ENCODE peak calls at places on chromosome 9, in ten cellular contexts. J is A549, G is aorta, R is right cardiac atrium, H is HAP-1, Z is heart left ventricle, F is psoas muscle, B is Panc1, C is small intestine, V is PC-3. S is an unnamed sample.

GRCh38 chr9:119375892-119376291 is 6.7 kb upstream of the BRINP1 start:
- DNase-seq in J (peak; percentile 51), G (no peak), R (no peak), H (peak; percentile 32), Z (no peak), F (no peak), B (no peak), C (peak; percentile 32), V (peak; percentile 10), S (no peak)

GRCh38 chr9:85137606-85138150 is 468.1 kb downstream of the NTRK2 start:
- DNase-seq in J (no peak), G (no peak), R (no peak), H (no peak), Z (no peak), F (no peak), B (no peak), C (no peak), V (no peak), S (no peak)

GRCh38 chr9:109035684-109036423 is 22.6 kb upstream of the CTNNAL1 start:
- DNase-seq in J (peak; percentile 80), G (peak; percentile 53), R (no peak), H (no peak), Z (no peak), F (no peak), B (peak; percentile 78), C (peak; percentile 32), V (peak; percentile 86), S (peak; percentile 62)

GRCh38 chr9:134502261-134503211 is 139.1 kb upstream of the COL5A1 start:
- DNase-seq in J (peak; percentile 87), G (peak; percentile 86), R (peak; percentile 91), H (no peak), Z (peak; percentile 46), F (peak; percentile 89), B (no peak), C (no peak), V (peak; percentile 79), S (peak; percentile 46)

GRCh38 chr9:94110821-94111252 is 26.6 kb downstream of the PTPDC1 start:
- DNase-seq in J (no peak), G (no peak), R (no peak), H (no peak), Z (no peak), F (no peak), B (no peak), C (no peak), V (no peak), S (no peak)

GRCh38 chr9:13716620-13717019 is 437.1 kb upstream of the MPDZ start:
- DNase-seq in J (no peak), G (no peak), R (peak; percentile 33), H (no peak), Z (no peak), F (no peak), B (no peak), C (no peak), V (no peak), S (no peak)

GRCh38 chr9:127897194-127897692 is 2.2 kb downstream of the ST6GALNAC6 start:
- DNase-seq in J (peak; percentile 47), G (peak; percentile 86), R (peak; percentile 94), H (peak; percentile 64), Z (peak; percentile 88), F (peak; percentile 94), B (no peak), C (peak; percentile 25), V (no peak), S (peak; percentile 74)

GRCh38 chr9:92097997-92098482 is 17.2 kb downstream of the SPTLC1 start:
- DNase-seq in J (no peak), G (peak; percentile 89), R (peak; percentile 93), H (no peak), Z (peak; percentile 48), F (peak; percentile 79), B (peak; percentile 87), C (peak; percentile 94), V (no peak), S (peak; percentile 57)

GRCh38 chr9:114289571-114290481 is 33.1 kb upstream of the ORM1 start:
- DNase-seq in J (no peak), G (peak; percentile 41), R (peak; percentile 52), H (no peak), Z (peak; percentile 6), F (no peak), B (no peak), C (no peak), V (no peak), S (no peak)

GRCh38 chr9:14141736-14142135 is 172.2 kb downstream of the NFIB start:
- DNase-seq in J (no peak), G (no peak), R (no peak), H (no peak), Z (no peak), F (no peak), B (no peak), C (no peak), V (no peak), S (no peak)

GRCh38 chr9:133684461-133685361 is 48.5 kb downstream of the DBH start:
- DNase-seq in J (no peak), G (peak; percentile 38), R (peak; percentile 84), H (no peak), Z (no peak), F (peak; percentile 54), B (no peak), C (no peak), V (no peak), S (no peak)

GRCh38 chr9:112170235-112170634 is 4.9 kb downstream of the SUSD1 start:
- DNase-seq in J (no peak), G (no peak), R (no peak), H (no peak), Z (no peak), F (no peak), B (no peak), C (peak; percentile 92), V (peak; percentile 77), S (no peak)

GRCh38 chr9:31103836-31104235 is 1280.6 kb upstream of the ACO1 start:
- DNase-seq in J (no peak), G (no peak), R (no peak), H (peak; percentile 40), Z (no peak), F (no peak), B (no peak), C (no peak), V (no peak), S (no peak)

GRCh38 chr9:2676466-2676865 is 40.8 kb upstream of the KCNV2 start:
- DNase-seq in J (no peak), G (no peak), R (no peak), H (no peak), Z (no peak), F (no peak), B (no peak), C (peak; percentile 7), V (no peak), S (no peak)

GRCh38 chr9:119268985-119269384 is 100.2 kb downstream of the BRINP1 start:
- DNase-seq in J (no peak), G (no peak), R (no peak), H (no peak), Z (no peak), F (no peak), B (no peak), C (no peak), V (no peak), S (no peak)

GRCh38 chr9:94718936-94719335 is 7.6 kb upstream of the AOPEP start:
- DNase-seq in J (no peak), G (no peak), R (no peak), H (no peak), Z (no peak), F (no peak), B (no peak), C (no peak), V (no peak), S (no peak)

GRCh38 chr9:89815903-89816573 is 211.2 kb downstream of the GADD45G start:
- DNase-seq in J (no peak), G (peak; percentile 67), R (peak; percentile 71), H (no peak), Z (peak; percentile 63), F (no peak), B (no peak), C (no peak), V (no peak), S (no peak)

GRCh38 chr9:33884856-33885701 is 68.1 kb downstream of the UBE2R2 start:
- DNase-seq in J (no peak), G (no peak), R (no peak), H (peak; percentile 97), Z (peak; percentile 63), F (no peak), B (no peak), C (no peak), V (peak; percentile 46), S (peak; percentile 37)

GRCh38 chr9:37964740-37965081 is 60.8 kb upstream of the SLC25A51 start:
- DNase-seq in J (no peak), G (no peak), R (no peak), H (no peak), Z (no peak), F (no peak), B (no peak), C (peak; percentile 19), V (no peak), S (no peak)
- H3K4me1 ChIP-seq in J (peaks cover 66% of the 10 kb centered on the region), G (peaks cover 3% of the 10 kb centered on the region), R (peaks cover 11% of the 10 kb centered on the region), H (no peaks in the 10 kb centered on the region), Z (peaks cover 15% of the 10 kb centered on the region), F (peaks cover 17% of the 10 kb centered on the region), B (peaks cover 53% of the 10 kb centered on the region), C (peaks cover 17% of the 10 kb centered on the region), V (peaks cover 72% of the 10 kb centered on the region), S (peaks cover 12% of the 10 kb centered on the region)

GRCh38 chr9:83698976-83699585 is 8.7 kb downstream of the UBQLN1 start:
- DNase-seq in J (no peak), G (no peak), R (no peak), H (no peak), Z (no peak), F (no peak), B (no peak), C (no peak), V (no peak), S (no peak)
- H3K4me1 ChIP-seq in J (peaks cover 24% of the 10 kb centered on the region), G (peaks cover 4% of the 10 kb centered on the region), R (peaks cover 5% of the 10 kb centered on the region), H (peaks cover 23% of the 10 kb centered on the region), Z (peaks cover 23% of the 10 kb centered on the region), F (peaks cover 69% of the 10 kb centered on the region), B (peaks cover 28% of the 10 kb centered on the region), C (no peaks in the 10 kb centered on the region), V (peaks cover 7% of the 10 kb centered on the region), S (peaks cover 18% of the 10 kb centered on the region)

GRCh38 chr9:9631302-9631701 is 981.5 kb downstream of the PTPRD start:
- DNase-seq in J (no peak), G (no peak), R (no peak), H (peak; percentile 80), Z (no peak), F (no peak), B (no peak), C (no peak), V (no peak), S (no peak)
- H3K4me1 ChIP-seq in J (no peaks in the 10 kb centered on the region), G (no peaks in the 10 kb centered on the region), R (no peaks in the 10 kb centered on the region), H (peaks cover 11% of the 10 kb centered on the region), Z (no peaks in the 10 kb centered on the region), F (no peaks in the 10 kb centered on the region), B (no peaks in the 10 kb centered on the region), C (no peaks in the 10 kb centered on the region), V (no peaks in the 10 kb centered on the region), S (no peaks in the 10 kb centered on the region)

DNA sequence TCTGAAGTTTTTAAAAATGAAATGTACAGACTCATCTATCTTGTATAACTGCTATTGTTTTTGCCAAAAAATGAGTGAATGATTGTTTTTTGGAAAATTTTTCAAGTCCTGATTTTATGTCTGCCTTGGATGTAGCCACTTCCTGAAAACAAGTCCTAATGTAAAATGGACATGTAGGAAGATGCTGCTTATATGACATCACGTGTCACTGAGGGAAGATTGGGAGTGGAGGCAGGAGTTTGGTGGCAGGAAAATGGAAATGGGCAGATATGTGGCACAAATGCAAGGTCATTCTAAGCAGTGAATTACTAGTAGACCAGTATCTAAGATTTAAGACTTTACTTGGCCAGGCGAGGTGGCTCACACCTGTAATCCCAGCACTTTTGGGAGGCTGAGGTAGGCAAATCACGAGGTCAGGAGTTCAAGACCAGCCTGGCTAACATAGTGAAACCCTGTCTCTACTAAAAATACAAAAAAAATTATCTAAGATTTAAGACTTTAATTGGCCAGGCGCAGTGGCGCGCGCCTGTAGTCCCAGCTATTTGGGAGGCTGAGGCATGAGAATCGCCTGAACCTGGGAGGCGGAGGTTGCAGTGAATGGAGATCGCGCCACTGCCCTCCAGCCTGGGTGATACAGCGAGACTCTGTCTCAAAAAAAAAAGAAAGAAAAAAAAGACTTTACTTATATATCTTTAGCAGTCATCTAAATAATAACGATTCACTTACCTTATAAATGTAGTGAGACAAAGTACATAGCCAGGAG is 3.4 kb downstream of the DAPK1 start:
- DNase-seq in J (no peak), G (no peak), R (no peak), H (no peak), Z (no peak), F (no peak), B (no peak), C (no peak), V (no peak), S (no peak)
- H3K4me1 ChIP-seq in J (peaks cover 73% of the 10 kb centered on the region), G (no peaks in the 10 kb centered on the region), R (peaks cover 7% of the 10 kb centered on the region), H (peaks cover 14% of the 10 kb centered on the region), Z (peaks cover 10% of the 10 kb centered on the region), F (no peaks in the 10 kb centered on the region), B (no peaks in the 10 kb centered on the region), C (no peaks in the 10 kb centered on the region), V (no peaks in the 10 kb centered on the region), S (peaks cover 6% of the 10 kb centered on the region)

S was measured in lung.